ENCODE peak calls at places on chromosome 6, in eight cellular contexts. One of them, this sample, is unnamed. For H3K27me3, the result is how much of the 10 kb centered on the place peaks cover.

GRCh38 chr6:168242111-168242510 is 77.5 kb downstream of the DACT2 start:
- DNase-seq in sigmoid colon: no peak
- DNase-seq in naive thymus-derived CD4-positive, alpha-beta T cell: no peak
- DNase-seq in A673: no peak
- DNase-seq in mesenchymal stem cell: no peak
- DNase-seq in GM23248: no peak
- DNase-seq in endodermal cell: no peak
- DNase-seq in transverse colon: no peak
- DNase-seq in this sample: no peak

GRCh38 chr6:136751478-136751956 is 40.8 kb downstream of the MAP3K5 start:
- DNase-seq in sigmoid colon: no peak
- DNase-seq in naive thymus-derived CD4-positive, alpha-beta T cell: peak
- DNase-seq in A673: no peak
- DNase-seq in mesenchymal stem cell: no peak
- DNase-seq in GM23248: no peak
- DNase-seq in endodermal cell: peak
- DNase-seq in transverse colon: peak
- DNase-seq in this sample: peak

GRCh38 chr6:151481752-151482151 is 12.1 kb upstream of the CCDC170 start:
- DNase-seq in sigmoid colon: no peak
- DNase-seq in naive thymus-derived CD4-positive, alpha-beta T cell: no peak
- DNase-seq in A673: no peak
- DNase-seq in mesenchymal stem cell: no peak
- DNase-seq in GM23248: peak
- DNase-seq in endodermal cell: no peak
- DNase-seq in transverse colon: no peak
- DNase-seq in this sample: no peak

GRCh38 chr6:4134841-4135664 is at the start of gene ECI2:
- DNase-seq in sigmoid colon: no peak
- DNase-seq in naive thymus-derived CD4-positive, alpha-beta T cell: peak
- DNase-seq in A673: peak
- DNase-seq in mesenchymal stem cell: peak
- DNase-seq in GM23248: peak
- DNase-seq in endodermal cell: no peak
- DNase-seq in transverse colon: peak
- DNase-seq in this sample: no peak

GRCh38 chr6:8628063-8628462 is 192.7 kb upstream of the SLC35B3 start:
- DNase-seq in sigmoid colon: no peak
- DNase-seq in naive thymus-derived CD4-positive, alpha-beta T cell: no peak
- DNase-seq in A673: no peak
- DNase-seq in mesenchymal stem cell: no peak
- DNase-seq in GM23248: no peak
- DNase-seq in endodermal cell: no peak
- DNase-seq in transverse colon: no peak
- DNase-seq in this sample: no peak

GRCh38 chr6:95091823-95092436 is 485.4 kb upstream of the MANEA start:
- DNase-seq in sigmoid colon: no peak
- DNase-seq in naive thymus-derived CD4-positive, alpha-beta T cell: no peak
- DNase-seq in A673: peak
- DNase-seq in mesenchymal stem cell: peak
- DNase-seq in GM23248: peak
- DNase-seq in endodermal cell: no peak
- DNase-seq in transverse colon: no peak
- DNase-seq in this sample: peak

GRCh38 chr6:54541521-54541920 is 233.3 kb downstream of the TINAG start:
- DNase-seq in sigmoid colon: no peak
- DNase-seq in naive thymus-derived CD4-positive, alpha-beta T cell: no peak
- DNase-seq in A673: no peak
- DNase-seq in mesenchymal stem cell: no peak
- DNase-seq in GM23248: peak
- DNase-seq in endodermal cell: no peak
- DNase-seq in transverse colon: no peak
- DNase-seq in this sample: no peak

GRCh38 chr6:126182650-126183311 is 157.1 kb upstream of the CENPW start:
- DNase-seq in sigmoid colon: no peak
- DNase-seq in naive thymus-derived CD4-positive, alpha-beta T cell: no peak
- DNase-seq in A673: no peak
- DNase-seq in mesenchymal stem cell: no peak
- DNase-seq in GM23248: no peak
- DNase-seq in endodermal cell: no peak
- DNase-seq in transverse colon: no peak
- DNase-seq in this sample: no peak

GRCh38 chr6:165605182-165605875 is 57.7 kb downstream of the PDE10A start:
- DNase-seq in sigmoid colon: no peak
- DNase-seq in naive thymus-derived CD4-positive, alpha-beta T cell: no peak
- DNase-seq in A673: no peak
- DNase-seq in mesenchymal stem cell: no peak
- DNase-seq in GM23248: no peak
- DNase-seq in endodermal cell: no peak
- DNase-seq in transverse colon: no peak
- DNase-seq in this sample: no peak

GRCh38 chr6:73451166-73452106 is 661 bp downstream of the CGAS start:
- DNase-seq in sigmoid colon: peak
- DNase-seq in naive thymus-derived CD4-positive, alpha-beta T cell: peak
- DNase-seq in A673: peak
- DNase-seq in mesenchymal stem cell: peak
- DNase-seq in GM23248: peak
- DNase-seq in endodermal cell: peak
- DNase-seq in transverse colon: peak
- DNase-seq in this sample: no peak

GRCh38 chr6:100456178-100456880 is 8.4 kb downstream of the SIM1 start:
- DNase-seq in sigmoid colon: no peak
- DNase-seq in naive thymus-derived CD4-positive, alpha-beta T cell: no peak
- DNase-seq in A673: no peak
- DNase-seq in mesenchymal stem cell: peak
- DNase-seq in GM23248: no peak
- DNase-seq in endodermal cell: no peak
- DNase-seq in transverse colon: no peak
- DNase-seq in this sample: no peak

GRCh38 chr6:139605350-139605749 is 230.9 kb upstream of the CITED2 start:
- DNase-seq in sigmoid colon: no peak
- DNase-seq in naive thymus-derived CD4-positive, alpha-beta T cell: no peak
- DNase-seq in A673: no peak
- DNase-seq in mesenchymal stem cell: peak
- DNase-seq in GM23248: peak
- DNase-seq in endodermal cell: no peak
- DNase-seq in transverse colon: no peak
- DNase-seq in this sample: no peak

GRCh38 chr6:13614126-13614925 is 809 bp upstream of the NOL7 start:
- DNase-seq in sigmoid colon: peak
- DNase-seq in naive thymus-derived CD4-positive, alpha-beta T cell: no peak
- DNase-seq in A673: peak
- DNase-seq in mesenchymal stem cell: no peak
- DNase-seq in GM23248: peak
- DNase-seq in endodermal cell: peak
- DNase-seq in transverse colon: peak
- DNase-seq in this sample: no peak

GRCh38 chr6:146357578-146358340 is 185.9 kb upstream of the RAB32 start:
- DNase-seq in sigmoid colon: no peak
- DNase-seq in naive thymus-derived CD4-positive, alpha-beta T cell: no peak
- DNase-seq in A673: peak
- DNase-seq in mesenchymal stem cell: peak
- DNase-seq in GM23248: peak
- DNase-seq in endodermal cell: no peak
- DNase-seq in transverse colon: no peak
- DNase-seq in this sample: peak

GRCh38 chr6:23349521-23350147 is 776.4 kb upstream of the NRSN1 start:
- DNase-seq in sigmoid colon: no peak
- DNase-seq in naive thymus-derived CD4-positive, alpha-beta T cell: no peak
- DNase-seq in A673: peak
- DNase-seq in mesenchymal stem cell: peak
- DNase-seq in GM23248: peak
- DNase-seq in endodermal cell: no peak
- DNase-seq in transverse colon: no peak
- DNase-seq in this sample: peak

GRCh38 chr6:37587776-37588744 is 88.4 kb upstream of the CCDC167 start:
- DNase-seq in sigmoid colon: no peak
- DNase-seq in naive thymus-derived CD4-positive, alpha-beta T cell: no peak
- DNase-seq in A673: peak
- DNase-seq in mesenchymal stem cell: no peak
- DNase-seq in GM23248: no peak
- DNase-seq in endodermal cell: no peak
- DNase-seq in transverse colon: no peak
- DNase-seq in this sample: no peak

GRCh38 chr6:12545837-12546658 is 170.5 kb upstream of the PHACTR1 start:
- DNase-seq in sigmoid colon: no peak
- DNase-seq in naive thymus-derived CD4-positive, alpha-beta T cell: no peak
- DNase-seq in A673: peak
- DNase-seq in mesenchymal stem cell: peak
- DNase-seq in GM23248: peak
- DNase-seq in endodermal cell: no peak
- DNase-seq in transverse colon: no peak
- DNase-seq in this sample: peak

GRCh38 chr6:168274046-168274952 is 45.3 kb downstream of the DACT2 start:
- DNase-seq in sigmoid colon: no peak
- DNase-seq in naive thymus-derived CD4-positive, alpha-beta T cell: no peak
- DNase-seq in A673: peak
- DNase-seq in mesenchymal stem cell: no peak
- DNase-seq in GM23248: no peak
- DNase-seq in endodermal cell: no peak
- DNase-seq in transverse colon: peak
- DNase-seq in this sample: no peak

GRCh38 chr6:157236040-157236725 is 87.1 kb downstream of the TMEM242 start:
- DNase-seq in sigmoid colon: peak
- DNase-seq in naive thymus-derived CD4-positive, alpha-beta T cell: no peak
- DNase-seq in A673: no peak
- DNase-seq in mesenchymal stem cell: no peak
- DNase-seq in GM23248: peak
- DNase-seq in endodermal cell: no peak
- DNase-seq in transverse colon: no peak
- DNase-seq in this sample: no peak

GRCh38 chr6:163793584-163793983 is 379.1 kb downstream of the QKI start:
- DNase-seq in sigmoid colon: no peak
- DNase-seq in naive thymus-derived CD4-positive, alpha-beta T cell: no peak
- DNase-seq in A673: peak
- DNase-seq in mesenchymal stem cell: peak
- DNase-seq in GM23248: peak
- DNase-seq in endodermal cell: no peak
- DNase-seq in transverse colon: no peak
- DNase-seq in this sample: no peak

GRCh38 chr6:87929843-87930288 is 117.8 kb upstream of the SPACA1 start:
- DNase-seq in sigmoid colon: peak
- DNase-seq in naive thymus-derived CD4-positive, alpha-beta T cell: peak
- DNase-seq in A673: peak
- DNase-seq in mesenchymal stem cell: peak
- DNase-seq in GM23248: peak
- DNase-seq in endodermal cell: peak
- DNase-seq in transverse colon: peak
- DNase-seq in this sample: peak

GRCh38 chr6:72857791-72858190 is 235.9 kb downstream of the KCNQ5 start:
- DNase-seq in sigmoid colon: no peak
- DNase-seq in naive thymus-derived CD4-positive, alpha-beta T cell: no peak
- DNase-seq in A673: no peak
- DNase-seq in mesenchymal stem cell: peak
- DNase-seq in GM23248: peak
- DNase-seq in endodermal cell: no peak
- DNase-seq in transverse colon: no peak
- DNase-seq in this sample: no peak

GRCh38 chr6:14880052-14880451 is 365.8 kb upstream of the JARID2 start:
- DNase-seq in sigmoid colon: no peak
- DNase-seq in naive thymus-derived CD4-positive, alpha-beta T cell: no peak
- DNase-seq in A673: no peak
- DNase-seq in mesenchymal stem cell: no peak
- DNase-seq in GM23248: no peak
- DNase-seq in endodermal cell: no peak
- DNase-seq in transverse colon: no peak
- DNase-seq in this sample: no peak
- H3K27me3 ChIP-seq in sigmoid colon: under half
- H3K27me3 ChIP-seq in naive thymus-derived CD4-positive, alpha-beta T cell: under half
- H3K27me3 ChIP-seq in A673: under half
- H3K27me3 ChIP-seq in mesenchymal stem cell: under half
- H3K27me3 ChIP-seq in GM23248: under half
- H3K27me3 ChIP-seq in endodermal cell: under half
- H3K27me3 ChIP-seq in transverse colon: under half
- H3K27me3 ChIP-seq in this sample: under half

GRCh38 chr6:77038801-77039200 is 424.5 kb downstream of the HTR1B start:
- DNase-seq in sigmoid colon: no peak
- DNase-seq in naive thymus-derived CD4-positive, alpha-beta T cell: no peak
- DNase-seq in A673: no peak
- DNase-seq in mesenchymal stem cell: peak
- DNase-seq in GM23248: peak
- DNase-seq in endodermal cell: no peak
- DNase-seq in transverse colon: no peak
- DNase-seq in this sample: no peak
- H3K4me3 ChIP-seq in sigmoid colon: no peak
- H3K4me3 ChIP-seq in naive thymus-derived CD4-positive, alpha-beta T cell: no peak
- H3K4me3 ChIP-seq in A673: no peak
- H3K4me3 ChIP-seq in mesenchymal stem cell: no peak
- H3K4me3 ChIP-seq in GM23248: no peak
- H3K4me3 ChIP-seq in endodermal cell: no peak
- H3K4me3 ChIP-seq in transverse colon: no peak
- H3K4me3 ChIP-seq in this sample: no peak

GRCh38 chr6:154512214-154512613 is 1.7 kb upstream of the CNKSR3 start:
- DNase-seq in sigmoid colon: no peak
- DNase-seq in naive thymus-derived CD4-positive, alpha-beta T cell: no peak
- DNase-seq in A673: no peak
- DNase-seq in mesenchymal stem cell: no peak
- DNase-seq in GM23248: no peak
- DNase-seq in endodermal cell: no peak
- DNase-seq in transverse colon: no peak
- DNase-seq in this sample: no peak
- H3K27me3 ChIP-seq in sigmoid colon: under half
- H3K27me3 ChIP-seq in naive thymus-derived CD4-positive, alpha-beta T cell: under half
- H3K27me3 ChIP-seq in A673: under half
- H3K27me3 ChIP-seq in mesenchymal stem cell: under half
- H3K27me3 ChIP-seq in GM23248: under half
- H3K27me3 ChIP-seq in endodermal cell: under half
- H3K27me3 ChIP-seq in transverse colon: under half
- H3K27me3 ChIP-seq in this sample: under half

GRCh38 chr6:33075568-33076405 is at the start of gene HLA-DPB1:
- DNase-seq in sigmoid colon: no peak
- DNase-seq in naive thymus-derived CD4-positive, alpha-beta T cell: peak
- DNase-seq in A673: peak
- DNase-seq in mesenchymal stem cell: peak
- DNase-seq in GM23248: peak
- DNase-seq in endodermal cell: no peak
- DNase-seq in transverse colon: no peak
- DNase-seq in this sample: peak
- H3K4me3 ChIP-seq in sigmoid colon: peak
- H3K4me3 ChIP-seq in naive thymus-derived CD4-positive, alpha-beta T cell: peak
- H3K4me3 ChIP-seq in A673: no peak
- H3K4me3 ChIP-seq in mesenchymal stem cell: peak
- H3K4me3 ChIP-seq in GM23248: no peak
- H3K4me3 ChIP-seq in endodermal cell: no peak
- H3K4me3 ChIP-seq in transverse colon: peak
- H3K4me3 ChIP-seq in this sample: no peak